ENCODE peak calls at places on chromosomes 7 and 10, in four cellular contexts. Y, F, O and C are unnamed samples.

GRCh38 chr10:3071405-3072198 is 4.3 kb downstream of the PFKP start:
- DNase-seq in Y (no peak), F (peak; percentile 67), O (peak; percentile 83), C (peak; percentile 95)

GRCh38 chr7:128211626-128212025 is 29.5 kb upstream of the LEP start:
- DNase-seq in Y (no peak), F (no peak), O (no peak), C (no peak)

GRCh38 chr7:65927489-65928448 is 54.2 kb downstream of the GUSB start:
- DNase-seq in Y (no peak), F (peak; percentile 27), O (no peak), C (peak; percentile 26)

GRCh38 chr7:144776447-144776846 is 59.4 kb downstream of the TPK1 start:
- DNase-seq in Y (no peak), F (no peak), O (no peak), C (no peak)

GRCh38 chr10:127338391-127339108 is 142.2 kb upstream of the INSYN2A start:
- DNase-seq in Y (no peak), F (no peak), O (no peak), C (peak; percentile 20)

GRCh38 chr7:25830228-25830627 is 321.8 kb upstream of the NFE2L3 start:
- DNase-seq in Y (no peak), F (no peak), O (no peak), C (no peak)

GRCh38 chr10:127886371-127887051 is 6.2 kb downstream of the CLRN3 start:
- DNase-seq in Y (no peak), F (no peak), O (no peak), C (no peak)

GRCh38 chr7:36599645-36600313 is 124.5 kb downstream of the AOAH start:
- DNase-seq in Y (no peak), F (no peak), O (no peak), C (no peak)

GRCh38 chr10:33249659-33250058 is 84.8 kb downstream of the NRP1 start:
- DNase-seq in Y (no peak), F (no peak), O (peak; percentile 64), C (peak; percentile 51)

GRCh38 chr10:44873156-44873555 is 38.0 kb upstream of the TMEM72 start:
- DNase-seq in Y (no peak), F (no peak), O (no peak), C (peak; percentile 48)

GRCh38 chr10:13272164-13272571 is 27.7 kb downstream of the PHYH start:
- DNase-seq in Y (peak; percentile 16), F (no peak), O (no peak), C (peak; percentile 74)

GRCh38 chr10:13271552-13272163 is 28.2 kb downstream of the PHYH start:
- DNase-seq in Y (peak; percentile 13), F (peak; percentile 34), O (peak; percentile 1), C (peak; percentile 32)

GRCh38 chr10:13270877-13271551 is 28.9 kb downstream of the PHYH start:
- DNase-seq in Y (no peak), F (peak; percentile 35), O (peak; percentile 59), C (peak; percentile 56)

GRCh38 chr10:13268841-13269240 is 31.0 kb downstream of the PHYH start:
- DNase-seq in Y (no peak), F (peak; percentile 7), O (no peak), C (no peak)

DNA sequence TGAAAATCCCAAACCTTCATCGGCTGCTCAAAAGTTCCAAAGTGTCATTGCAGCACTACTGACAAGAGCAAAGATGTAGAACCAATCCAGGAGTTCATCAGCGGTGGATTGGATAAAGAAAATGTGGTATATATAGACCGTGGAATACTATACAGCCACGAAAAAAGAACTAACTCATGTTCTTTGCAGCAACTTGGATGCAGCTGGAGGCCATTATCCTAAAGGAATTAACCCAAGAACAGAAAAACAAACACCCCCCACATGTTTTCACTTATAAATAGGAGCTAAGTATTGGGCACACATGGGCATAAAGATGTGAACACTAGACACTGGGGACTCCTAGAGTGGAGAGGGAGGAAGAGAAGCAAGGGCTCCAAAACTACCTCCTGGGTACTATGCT is 31.6 kb downstream of the PHYH start:
- DNase-seq in Y (no peak), F (no peak), O (no peak), C (no peak)
- TF ChIP-seq CTCF in Y (no peak), F (no peak), O (no peak), C (no peak)

GRCh38 chr10:89164920-89165319 is 42.2 kb downstream of the CH25H start:
- DNase-seq in Y (no peak), F (no peak), O (no peak), C (no peak)

GRCh38 chr10:89160339-89160738 is 46.8 kb downstream of the CH25H start:
- DNase-seq in Y (no peak), F (no peak), O (no peak), C (no peak)

GRCh38 chr10:89165923-89166322 is 41.2 kb downstream of the CH25H start:
- DNase-seq in Y (no peak), F (no peak), O (peak; percentile 43), C (peak; percentile 54)

GRCh38 chr10:89163265-89163995 is 43.7 kb downstream of the CH25H start:
- DNase-seq in Y (peak; percentile 77), F (peak; percentile 73), O (no peak), C (peak; percentile 24)

DNA sequence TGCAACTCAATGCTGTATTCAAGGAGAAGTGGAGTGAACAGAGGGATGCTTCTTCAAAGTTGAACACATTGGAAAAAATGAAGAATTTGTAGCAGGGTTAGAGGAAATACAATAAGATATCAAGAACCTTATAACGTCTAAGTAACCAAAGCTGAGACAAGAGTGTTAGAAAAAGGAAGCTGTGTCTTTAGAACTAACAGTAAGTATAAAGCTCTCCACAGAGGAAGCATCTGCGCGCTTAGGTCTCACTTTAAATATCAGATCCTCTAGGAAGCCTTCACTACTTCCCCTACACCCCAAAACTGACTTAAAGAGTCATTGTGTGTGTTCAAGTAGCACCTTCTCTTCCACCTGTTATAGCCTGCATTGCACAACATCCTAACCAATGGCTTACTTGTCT is 43.0 kb downstream of the CH25H start:
- DNase-seq in Y (no peak), F (peak; percentile 8), O (no peak), C (no peak)
- H3K4me3 ChIP-seq in Y (no peak overlapping the region), F (peak overlapping the region; percentile 16), O (no peak overlapping the region), C (no peak overlapping the region)

GRCh38 chr10:55500931-55501559 is 700.0 kb upstream of the PCDH15 start:
- DNase-seq in Y (no peak), F (peak; percentile 55), O (peak; percentile 72), C (peak; percentile 12)
- TF ChIP-seq CTCF in Y (no peak), F (peak; percentile 77), O (peak; percentile 90), C (no peak)

GRCh38 chr10:485776-486572 is 203.5 kb downstream of the DIP2C start:
- DNase-seq in Y (no peak), F (no peak), O (no peak), C (peak; percentile 20)
- H3K4me3 ChIP-seq in Y (no peak overlapping the region), F (no peak overlapping the region), O (peak overlapping the region; percentile 77), C (no peak overlapping the region)

GRCh38 chr7:102208826-102209225 is 77.8 kb upstream of the SH2B2 start:
- DNase-seq in Y (no peak), F (no peak), O (no peak), C (no peak)
- TF ChIP-seq CTCF in Y (no peak), F (no peak), O (no peak), C (no peak)

GRCh38 chr7:111090834-111091233 is at the start of gene LRRN3:
- DNase-seq in Y (no peak), F (no peak), O (no peak), C (peak; percentile 60)
- H3K4me3 ChIP-seq in Y (no peak within 1 kb of the TSS), F (no peak within 1 kb of the TSS), O (no peak within 1 kb of the TSS), C (peak within 1 kb of the TSS; percentile 46)

GRCh38 chr7:34160261-34160752 is 255.0 kb downstream of the BMPER start:
- DNase-seq in Y (no peak), F (no peak), O (no peak), C (peak; percentile 86)
- TF ChIP-seq CTCF in Y (no peak), F (no peak), O (no peak), C (no peak)

DNA sequence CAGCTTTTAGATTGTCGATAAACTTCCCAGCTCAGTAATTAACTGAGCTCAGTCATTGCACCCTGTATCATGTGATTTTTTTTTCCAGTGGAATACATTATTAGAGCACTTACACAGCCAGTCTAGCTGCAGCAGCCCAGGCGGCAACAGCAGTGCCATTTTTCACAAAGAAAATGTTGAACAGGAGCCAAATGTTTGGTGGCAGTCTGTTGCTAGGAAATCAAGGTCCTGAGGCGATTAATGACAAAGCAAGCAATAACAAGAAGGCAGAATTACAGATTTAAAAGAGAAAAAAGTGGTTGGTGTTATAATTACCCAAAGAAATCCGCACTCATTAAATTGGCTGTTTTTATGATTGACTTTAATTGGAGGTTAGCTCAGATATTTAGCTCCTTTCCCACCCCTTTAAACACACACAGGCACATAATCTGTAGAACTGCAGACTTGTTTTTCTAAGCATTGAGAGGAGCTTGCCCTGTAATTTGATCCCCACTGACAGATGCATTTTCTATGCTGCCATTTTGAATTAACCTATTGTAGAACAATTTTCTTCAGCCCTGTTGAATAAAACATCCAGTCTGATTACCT is 267.4 kb downstream of the ADK start:
- DNase-seq in Y (no peak), F (no peak), O (no peak), C (no peak)
- H3K4me3 ChIP-seq in Y (no peak overlapping the region), F (no peak overlapping the region), O (no peak overlapping the region), C (no peak overlapping the region)

DNA sequence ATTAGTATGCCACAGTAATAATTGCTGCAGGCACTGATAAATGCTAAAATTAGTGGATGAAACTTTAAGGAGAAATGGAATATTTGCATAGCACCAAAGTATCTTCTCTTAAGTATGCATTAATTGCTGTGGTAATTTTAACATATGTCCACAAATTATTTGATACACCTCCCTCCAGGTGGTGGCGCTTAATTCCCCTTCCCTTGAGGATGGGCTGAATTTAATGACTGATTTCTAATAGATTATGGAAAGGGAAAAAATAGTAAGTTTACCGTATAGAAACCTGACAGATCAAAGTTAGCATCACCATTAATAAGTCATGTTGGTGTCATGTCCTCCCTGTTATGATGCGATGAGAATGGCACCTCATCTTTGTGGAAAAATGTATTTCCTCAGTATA is 519.2 kb downstream of the TFEC start:
- DNase-seq in Y (no peak), F (no peak), O (peak; percentile 45), C (no peak)
- TF ChIP-seq CTCF in Y (no peak), F (no peak), O (peak; percentile 53), C (no peak)

GRCh38 chr7:120925392-120925791 is 25.2 kb upstream of the ING3 start:
- DNase-seq in Y (no peak), F (no peak), O (no peak), C (no peak)

GRCh38 chr7:120931243-120931642 is 19.3 kb upstream of the ING3 start:
- DNase-seq in Y (no peak), F (no peak), O (peak; percentile 63), C (peak; percentile 45)

GRCh38 chr7:120924837-120925236 is 25.7 kb upstream of the ING3 start:
- DNase-seq in Y (no peak), F (no peak), O (no peak), C (no peak)

GRCh38 chr7:120926943-120927346 is 23.6 kb upstream of the ING3 start:
- DNase-seq in Y (no peak), F (no peak), O (peak; percentile 41), C (no peak)

DNA sequence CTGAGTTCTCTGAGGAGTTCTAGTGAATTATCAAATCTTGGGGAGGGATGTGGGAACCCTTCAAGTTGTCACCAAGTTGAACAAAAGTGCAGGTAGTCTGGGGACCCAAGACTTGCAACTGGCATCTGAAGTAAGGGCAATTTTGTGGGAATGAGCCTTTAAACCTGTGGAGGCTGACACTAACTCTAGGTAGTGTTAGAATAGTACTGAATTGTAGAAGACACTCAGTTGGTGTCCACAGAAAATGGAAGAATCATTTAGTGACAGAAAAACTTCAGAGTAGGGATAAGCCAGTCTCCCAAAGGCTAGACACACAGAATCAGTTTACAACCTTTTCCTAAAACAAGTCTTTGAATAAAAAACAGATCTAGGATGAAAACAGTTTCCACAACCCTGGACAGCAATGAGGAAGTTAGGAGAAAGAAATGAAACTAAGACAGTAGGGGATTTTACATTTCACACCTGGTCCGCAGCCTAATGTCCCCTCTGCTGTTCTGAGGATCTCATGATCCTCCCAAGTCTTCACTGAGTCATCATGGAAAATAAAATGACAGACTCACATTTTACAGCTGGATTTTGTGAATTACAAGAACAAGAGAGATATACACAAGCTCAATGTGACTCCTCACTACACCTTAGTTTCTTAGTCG is 23.0 kb upstream of the ING3 start:
- DNase-seq in Y (no peak), F (no peak), O (no peak), C (no peak)
- H3K4me3 ChIP-seq in Y (no peak overlapping the region), F (no peak overlapping the region), O (no peak overlapping the region), C (no peak overlapping the region)